ENCODE peak calls at places on chromosomes 4 and X, in four cellular contexts. P, K, X and R are unnamed samples.

GRCh38 chr4:81165853-81166430 is 49.1 kb downstream of the PRKG2 start:
- DNase-seq in P (no peak), K (no peak), X (no peak), R (no peak)

GRCh38 chrX:54423161-54423888 is 16.9 kb upstream of the TSR2 start:
- DNase-seq in K (peak; percentile 15), P (no peak), X (no peak), R (no peak)

GRCh38 chr4:30722092-30722915 is 2.1 kb downstream of the PCDH7 start:
- DNase-seq in P (no peak), X (no peak), K (no peak), R (no peak)

GRCh38 chrX:154822029-154822428 is 12.4 kb downstream of the SMIM9 start:
- DNase-seq in P (no peak), X (no peak), K (no peak), R (no peak)

GRCh38 chrX:65596270-65596669 is 61.7 kb upstream of the LAS1L start:
- DNase-seq in K (no peak), P (no peak), X (peak; percentile 28), R (no peak)

GRCh38 chr4:174259580-174259979 is 23.9 kb downstream of the FBXO8 start:
- DNase-seq in K (no peak), P (no peak), X (no peak), R (no peak)

GRCh38 chr4:59044316-59044715 is 1934.1 kb upstream of the IGFBP7 start:
- DNase-seq in K (peak; percentile 7), P (peak; percentile 27), X (no peak), R (no peak)

GRCh38 chr4:185847352-185848078 is 35.5 kb upstream of the SORBS2 start:
- DNase-seq in X (peak; percentile 13), P (peak; percentile 44), K (peak; percentile 72), R (peak; percentile 57)

GRCh38 chrX:113929004-113929403 is 654.9 kb upstream of the HTR2C start:
- DNase-seq in X (peak; percentile 44), P (no peak), K (peak; percentile 76), R (peak; percentile 1)

GRCh38 chr4:13543091-13543581 is 1.2 kb downstream of the NKX3-2 start:
- DNase-seq in K (no peak), X (no peak), P (no peak), R (no peak)

GRCh38 chr4:11160288-11160687 is 268.4 kb downstream of the HS3ST1 start:
- DNase-seq in X (no peak), P (no peak), K (no peak), R (no peak)

GRCh38 chrX:9988762-9989161 is 21.6 kb downstream of the CLDN34 start:
- DNase-seq in P (no peak), K (no peak), X (peak; percentile 59), R (no peak)

GRCh38 chrX:108590496-108590895 is 145.9 kb downstream of the IRS4 start:
- DNase-seq in X (no peak), K (no peak), P (no peak), R (no peak)

GRCh38 chr4:167052631-167053085 is 181.6 kb downstream of the SPOCK3 start:
- DNase-seq in X (no peak), P (no peak), K (no peak), R (no peak)

GRCh38 chrX:73525928-73526690 is 36.9 kb upstream of the CHIC1 start:
- DNase-seq in X (no peak), K (no peak), P (no peak), R (no peak)

GRCh38 chr4:153241970-153242847 is 38.0 kb downstream of the TRIM2 start:
- DNase-seq in X (no peak), P (no peak), K (no peak), R (no peak)

GRCh38 chr4:185805262-185805802 is 6.7 kb downstream of the SORBS2 start:
- DNase-seq in P (no peak), X (no peak), K (no peak), R (no peak)

GRCh38 chrX:1531106-1531890 is 5.7 kb downstream of the P2RY8 start:
- DNase-seq in K (no peak), X (no peak), P (no peak), R (no peak)

GRCh38 chrX:122512561-122513072 is 671.5 kb upstream of the GRIA3 start:
- DNase-seq in P (no peak), K (no peak), X (peak; percentile 3), R (no peak)

GRCh38 chr4:151199496-151200190 is 77.3 kb upstream of the PRSS48 start:
- DNase-seq in X (no peak), P (peak; percentile 70), K (no peak), R (no peak)

GRCh38 chr4:112910109-112910736 is 139.2 kb upstream of the ANK2 start:
- DNase-seq in X (peak; percentile 9), K (peak; percentile 17), P (no peak), R (no peak)

GRCh38 chrX:6228720-6229119 is at the start of gene NLGN4X:
- DNase-seq in P (peak; percentile 62), X (no peak), K (peak; percentile 15), R (no peak)

GRCh38 chr4:186823989-186824388 is 100.3 kb upstream of the FAT1 start:
- DNase-seq in P (no peak), K (no peak), X (no peak), R (no peak)

GRCh38 chr4:6327220-6327917 is 57.7 kb downstream of the WFS1 start:
- DNase-seq in X (peak; percentile 69), P (peak; percentile 85), K (peak; percentile 85), R (no peak)

GRCh38 chr4:56910172-56910967 is 2.7 kb downstream of the REST start:
- DNase-seq in K (peak; percentile 18), X (peak; percentile 37), P (no peak), R (no peak)

GRCh38 chr4:80989921-80990544 is 40.5 kb upstream of the BMP3 start:
- DNase-seq in X (peak; percentile 80), P (no peak), K (peak; percentile 72), R (peak; percentile 3)

GRCh38 chr4:13611283-13611842 is 16.2 kb downstream of the BOD1L1 start:
- DNase-seq in P (no peak), X (no peak), K (no peak), R (peak; percentile 12)

GRCh38 chrX:149006235-149006634 is 498.9 kb downstream of the IDS start:
- DNase-seq in P (no peak), X (no peak), K (no peak), R (no peak)

GRCh38 chrX:154730271-154730883 is 20.5 kb downstream of the GAB3 start:
- DNase-seq in K (no peak), P (no peak), X (peak; percentile 47), R (no peak)

GRCh38 chr4:85681194-85681803 is 206.3 kb downstream of the ARHGAP24 start:
- DNase-seq in K (no peak), X (no peak), P (no peak), R (peak; percentile 31)

GRCh38 chr4:168859100-168859499 is 151.0 kb downstream of the CBR4 start:
- DNase-seq in P (no peak), X (no peak), K (no peak), R (no peak)

GRCh38 chr4:168856312-168856711 is 153.7 kb downstream of the CBR4 start:
- DNase-seq in K (no peak), X (peak; percentile 16), P (no peak), R (no peak)

GRCh38 chr4:168854216-168854921 is 155.7 kb downstream of the CBR4 start:
- DNase-seq in X (no peak), K (peak; percentile 24), P (no peak), R (no peak)

GRCh38 chr4:168857546-168858314 is 152.3 kb downstream of the CBR4 start:
- DNase-seq in X (no peak), P (no peak), K (no peak), R (no peak)

GRCh38 chr4:168857009-168857408 is 153.0 kb downstream of the CBR4 start:
- DNase-seq in K (no peak), X (no peak), P (no peak), R (no peak)
- H3K27ac ChIP-seq in K (no peak overlapping the region), X (no peak overlapping the region), P (no peak overlapping the region), R (no peak overlapping the region)

DNA sequence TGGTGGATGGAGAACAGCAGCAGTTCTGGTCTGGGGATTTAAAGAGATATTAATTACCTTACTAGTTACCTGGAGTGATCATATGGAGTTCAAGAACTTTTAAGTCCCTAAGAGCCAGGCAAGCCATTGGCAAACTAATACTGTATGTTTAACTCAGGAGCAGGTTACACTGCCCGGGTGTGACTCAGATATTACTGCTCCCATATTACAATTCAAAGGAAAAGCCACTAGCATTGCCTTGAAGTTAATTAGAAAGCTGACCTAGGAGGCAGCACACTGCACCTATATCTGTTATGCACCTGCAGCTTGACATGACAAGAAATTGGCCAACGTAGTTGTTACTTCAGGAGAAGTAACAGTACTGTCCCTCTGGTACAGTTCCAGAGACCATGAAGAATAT is 47.2 kb downstream of the GRK4 start:
- DNase-seq in X (peak; percentile 52), K (no peak), P (no peak), R (peak; percentile 8)
- H3K27ac ChIP-seq in X (peak overlapping the region; percentile 65), K (no peak overlapping the region), P (no peak overlapping the region), R (peak overlapping the region; percentile 90)

GRCh38 chr4:182143822-182144620 is 99.2 kb upstream of the TENM3 start:
- DNase-seq in K (peak; percentile 49), P (peak; percentile 38), X (peak; percentile 4), R (no peak)
- H3K27ac ChIP-seq in K (no peak overlapping the region), P (no peak overlapping the region), X (no peak overlapping the region), R (peak overlapping the region; percentile 35)

GRCh38 chrX:130055103-130055502 is 55.2 kb downstream of the ELF4 start:
- DNase-seq in K (no peak), X (no peak), P (no peak), R (no peak)
- H3K27ac ChIP-seq in K (no peak overlapping the region), X (no peak overlapping the region), P (no peak overlapping the region), R (no peak overlapping the region)